ENCODE peak calls at places on chromosomes 5 and 9, in ten cellular contexts. W, C, D, J, G, E, I, Y, S and F are unnamed samples.
A peak's percentile ranks its signal among the peaks of the same experiment; 100 is the strongest.

GRCh38 chr5:110612778-110613396 is 113.6 kb downstream of the TMEM232 start:
- DNase-seq in C (no peak), J (no peak), I (no peak), Y (peak; percentile 28), G (no peak), W (no peak), S (no peak), E (no peak), D (no peak), F (no peak)

GRCh38 chr5:146564036-146564762 is 48.2 kb upstream of the GPR151 start:
- DNase-seq in G (no peak), I (no peak), J (no peak), D (no peak), W (no peak), C (no peak), Y (peak; percentile 90), E (no peak), S (no peak), F (no peak)

GRCh38 chr5:57776035-57776434 is 293.4 kb upstream of the ACTBL2 start:
- DNase-seq in Y (peak; percentile 77), D (no peak), S (peak; percentile 66), C (no peak), W (peak; percentile 36), E (no peak), G (no peak), J (no peak), I (no peak), F (no peak)

GRCh38 chr9:34628656-34629491 is at the start of gene ARID3C:
- DNase-seq in G (peak; percentile 72), E (no peak), D (no peak), C (peak; percentile 24), I (no peak), Y (peak; percentile 28), S (no peak), J (no peak), W (no peak), F (no peak)

GRCh38 chr5:154850255-154851062 is at the start of gene FAXDC2:
- DNase-seq in J (peak; percentile 83), E (peak; percentile 86), S (peak; percentile 88), Y (no peak), I (peak; percentile 60), D (peak; percentile 61), G (peak; percentile 93), W (peak; percentile 69), C (no peak), F (peak; percentile 68)

GRCh38 chr5:98938459-98938858 is 9.7 kb upstream of the CHD1 start:
- DNase-seq in J (peak; percentile 69), E (peak; percentile 67), G (peak; percentile 80), S (peak; percentile 41), I (no peak), C (no peak), W (no peak), Y (peak; percentile 68), D (no peak), F (peak; percentile 51)

GRCh38 chr5:95779611-95780010 is 42.9 kb downstream of the GLRX start:
- DNase-seq in I (no peak), G (peak; percentile 59), C (no peak), J (peak; percentile 31), E (peak; percentile 21), Y (no peak), D (no peak), W (no peak), S (peak; percentile 71), F (no peak)

GRCh38 chr5:118326496-118327045 is 661.8 kb downstream of the DTWD2 start:
- DNase-seq in S (no peak), J (no peak), E (no peak), G (no peak), W (no peak), C (no peak), D (peak; percentile 43), Y (peak; percentile 1), I (no peak), F (peak; percentile 3)

GRCh38 chr9:117044241-117044640 is 357.1 kb downstream of the TRIM32 start:
- DNase-seq in D (no peak), J (no peak), W (no peak), Y (no peak), S (no peak), G (no peak), E (no peak), C (no peak), I (no peak), F (no peak)

GRCh38 chr5:162372265-162372664 is 304.7 kb downstream of the GABRG2 start:
- DNase-seq in C (no peak), S (no peak), G (no peak), E (no peak), Y (no peak), I (no peak), D (no peak), W (no peak), J (no peak), F (no peak)

GRCh38 chr9:104868303-104868686 is 59.7 kb downstream of the ABCA1 start:
- DNase-seq in C (no peak), D (no peak), G (no peak), I (no peak), Y (no peak), S (no peak), J (no peak), E (no peak), W (no peak), F (no peak)
- H3K4me3 ChIP-seq in C (no peak overlapping the region), D (no peak overlapping the region), G (no peak overlapping the region), I (no peak overlapping the region), Y (no peak overlapping the region), S (no peak overlapping the region), J (no peak overlapping the region), E (no peak overlapping the region), W (no peak overlapping the region), F (no peak overlapping the region)

DNA sequence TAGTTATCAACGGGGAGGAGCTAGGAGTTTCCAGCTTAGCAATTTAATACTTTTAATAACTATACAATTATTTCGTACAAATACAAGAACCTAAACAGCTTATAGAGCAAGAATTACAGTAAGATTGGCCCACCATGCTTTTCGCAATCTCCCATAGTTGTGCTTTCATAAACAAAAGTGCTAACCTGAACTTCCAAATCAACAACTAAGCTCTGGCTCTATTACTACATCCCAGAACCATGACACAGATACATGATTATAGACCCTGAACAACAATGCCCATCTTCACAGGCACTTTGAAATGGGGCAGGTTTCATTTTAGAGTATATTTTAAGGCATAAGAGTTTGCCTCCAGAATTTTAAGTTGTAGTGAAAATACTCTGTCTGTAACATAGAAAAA is 203.5 kb downstream of the DMRTA1 start:
- DNase-seq in J (no peak), S (no peak), D (no peak), W (no peak), E (peak; percentile 14), Y (no peak), G (no peak), I (no peak), C (no peak), F (no peak)
- H3K4me3 ChIP-seq in J (no peak overlapping the region), S (no peak overlapping the region), D (no peak overlapping the region), W (no peak overlapping the region), E (no peak overlapping the region), Y (no peak overlapping the region), G (no peak overlapping the region), I (no peak overlapping the region), C (no peak overlapping the region), F (no peak overlapping the region)

GRCh38 chr5:139795074-139796001 is at the start of gene PSD2:
- DNase-seq in E (no peak), J (no peak), D (no peak), Y (no peak), G (peak; percentile 34), I (no peak), W (no peak), S (no peak), C (no peak), F (no peak)

GRCh38 chr5:139797856-139798510 is 2.4 kb downstream of the PSD2 start:
- DNase-seq in Y (no peak), D (no peak), C (no peak), E (no peak), W (no peak), J (no peak), I (no peak), G (no peak), S (no peak), F (no peak)

GRCh38 chr5:139797335-139797734 is 1.7 kb downstream of the PSD2 start:
- DNase-seq in E (no peak), D (no peak), S (no peak), Y (no peak), C (no peak), G (peak; percentile 28), I (no peak), W (no peak), J (no peak), F (no peak)

GRCh38 chr5:139794067-139794846 is 1.4 kb upstream of the PSD2 start:
- DNase-seq in I (no peak), D (no peak), G (no peak), C (no peak), Y (no peak), E (no peak), W (no peak), J (no peak), S (no peak), F (no peak)

DNA sequence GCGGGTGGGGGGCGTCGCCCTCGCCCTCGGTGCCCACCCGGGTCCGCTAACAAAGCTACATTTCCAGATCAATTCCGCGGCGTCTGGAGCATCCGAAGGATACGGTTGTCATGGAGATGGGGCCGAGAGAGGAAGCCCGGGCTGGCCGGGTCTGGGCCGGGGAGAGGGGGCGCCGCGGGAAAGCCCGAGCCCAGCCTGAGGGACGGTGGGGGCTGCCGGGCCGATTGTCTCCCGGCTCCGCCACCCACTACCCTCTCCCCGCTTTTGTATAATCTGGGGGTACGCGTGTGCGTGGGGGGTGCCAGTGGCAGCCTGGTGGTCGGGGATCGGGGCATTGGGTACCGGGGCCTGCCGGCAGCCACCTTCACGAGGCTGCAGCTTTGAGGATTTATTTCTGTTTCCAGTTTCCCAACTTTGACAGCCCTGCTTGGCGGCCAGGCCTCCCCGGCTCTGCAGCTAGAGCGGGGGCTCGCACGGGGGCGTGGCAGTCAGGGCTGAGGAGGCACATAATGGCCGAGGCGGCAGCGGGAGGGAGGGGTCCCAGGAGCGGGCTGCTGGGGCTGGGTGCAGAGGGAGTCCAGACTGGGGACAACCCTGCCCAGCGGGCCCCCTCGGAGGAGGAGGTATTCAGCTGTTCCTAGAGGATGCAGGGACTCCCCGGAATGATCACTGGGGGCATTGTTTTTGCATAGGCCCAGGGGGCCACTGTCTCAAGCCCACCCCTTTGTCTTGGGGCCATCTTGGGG is 626 bp downstream of the PSD2 start:
- DNase-seq in W (no peak), G (no peak), I (no peak), J (no peak), E (no peak), S (no peak), C (no peak), D (no peak), Y (no peak), F (no peak)
- H3K4me3 ChIP-seq in W (no peak overlapping the region), G (no peak overlapping the region), I (no peak overlapping the region), J (no peak overlapping the region), E (no peak overlapping the region), S (no peak overlapping the region), C (no peak overlapping the region), D (no peak overlapping the region), Y (no peak overlapping the region), F (no peak overlapping the region)

DNA sequence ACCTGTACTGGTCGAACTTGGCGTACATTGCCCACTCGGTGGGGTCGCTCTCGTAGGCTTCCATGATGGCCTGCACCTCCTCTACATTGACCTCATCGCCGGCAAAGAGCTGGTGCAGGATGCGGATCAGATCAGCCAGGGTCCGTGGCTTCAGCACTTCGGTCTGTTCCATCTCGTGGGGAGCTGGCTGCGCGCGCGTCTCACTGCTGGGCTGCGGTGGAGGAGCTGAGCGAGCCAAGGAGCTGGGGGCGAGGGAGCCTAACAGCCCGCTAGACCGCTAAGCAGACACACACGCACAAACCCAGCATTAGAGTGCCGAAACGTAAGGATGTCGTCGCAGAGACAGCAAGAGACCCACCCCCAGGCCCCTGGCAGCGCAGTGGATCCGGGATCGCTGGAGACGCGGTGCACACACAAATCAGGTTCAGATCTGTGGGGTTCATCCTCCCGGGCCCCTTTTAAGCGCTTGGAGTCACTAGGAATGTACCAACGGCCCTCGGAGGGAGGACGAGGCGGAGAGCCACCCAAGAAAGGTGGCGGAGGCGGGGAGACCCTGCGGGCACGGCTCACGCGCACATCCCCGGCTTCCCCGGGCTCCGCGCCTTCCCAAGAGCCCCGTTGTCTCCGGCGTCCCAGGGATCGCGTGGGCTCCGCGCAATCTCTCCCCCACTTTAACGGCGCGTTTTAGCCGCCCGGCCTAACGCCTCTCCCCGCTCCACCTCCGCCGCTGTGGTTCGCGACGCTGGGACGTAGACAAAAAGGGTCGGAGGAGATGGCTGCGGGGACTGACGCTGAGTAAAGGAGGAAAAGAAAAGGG is at the start of gene CDO1:
- DNase-seq in Y (no peak), G (peak; percentile 76), D (peak; percentile 44), I (no peak), W (no peak), J (peak; percentile 49), S (peak; percentile 59), C (peak; percentile 14), E (peak; percentile 56), F (peak; percentile 18)
- H3K4me3 ChIP-seq in Y (no peak within 1 kb of the TSS), G (peak within 1 kb of the TSS; percentile 76), D (peak within 1 kb of the TSS; percentile 86), I (peak within 1 kb of the TSS; percentile 25), W (peak within 1 kb of the TSS; percentile 62), J (peak within 1 kb of the TSS; percentile 72), S (peak within 1 kb of the TSS; percentile 73), C (no peak within 1 kb of the TSS), E (peak within 1 kb of the TSS; percentile 73), F (peak within 1 kb of the TSS; percentile 64)